ENCODE peak calls at places on chromosomes 4 and X, in seven cellular contexts. D, T, P, E, C, G and H are unnamed samples.

GRCh38 chrX:101686574-101686973 is 26.9 kb upstream of the ARMCX2 start:
- DNase-seq in D (no peak), T (no peak), P (no peak), E (no peak), C (no peak), G (no peak), H (no peak)

GRCh38 chr4:40916218-40916555 is 166.4 kb downstream of the NSUN7 start:
- DNase-seq in D (no peak), T (peak; percentile 64), P (no peak), E (peak; percentile 87), C (no peak), G (no peak), H (no peak)

GRCh38 chrX:154804564-154804956 is 725 bp downstream of the MPP1 start:
- DNase-seq in D (no peak), T (no peak), P (no peak), E (no peak), C (no peak), G (no peak), H (no peak)

GRCh38 chrX:98294310-98294709 is 1410.6 kb downstream of the RPA4 start:
- DNase-seq in D (no peak), T (no peak), P (no peak), E (no peak), C (no peak), G (no peak), H (no peak)

GRCh38 chr4:95124906-95125504 is 367.2 kb downstream of the BMPR1B start:
- DNase-seq in D (peak; percentile 75), T (no peak), P (peak; percentile 33), E (peak; percentile 75), C (peak; percentile 30), G (peak; percentile 3), H (no peak)

GRCh38 chr4:187992971-187993370 is 2.6 kb upstream of the ZFP42 start:
- DNase-seq in D (peak; percentile 81), T (no peak), P (no peak), E (no peak), C (no peak), G (no peak), H (no peak)

GRCh38 chr4:156884183-156884582 is 87.4 kb downstream of the PDGFC start:
- DNase-seq in D (no peak), T (no peak), P (no peak), E (no peak), C (no peak), G (no peak), H (no peak)

GRCh38 chr4:186304216-186304615 is 38.2 kb downstream of the F11 start:
- DNase-seq in D (no peak), T (no peak), P (no peak), E (no peak), C (no peak), G (no peak), H (no peak)

GRCh38 chrX:153410888-153411254 is 401 bp upstream of the ZFP92 start:
- DNase-seq in D (no peak), T (no peak), P (no peak), E (no peak), C (no peak), G (no peak), H (no peak)

GRCh38 chrX:72478351-72478750 is 94.3 kb downstream of the HDAC8 start:
- DNase-seq in D (no peak), T (no peak), P (no peak), E (no peak), C (no peak), G (no peak), H (no peak)

GRCh38 chrX:19739683-19740082 is 147.7 kb downstream of the SH3KBP1 start:
- DNase-seq in D (peak; percentile 85), T (peak; percentile 19), P (peak; percentile 59), E (peak; percentile 69), C (peak; percentile 54), G (peak; percentile 64), H (no peak)

GRCh38 chrX:34849371-34849770 is 93.2 kb upstream of the FAM47B start:
- DNase-seq in D (no peak), T (no peak), P (no peak), E (peak; percentile 79), C (no peak), G (no peak), H (no peak)

GRCh38 chr4:35739305-35739704 is 505.0 kb downstream of the ARAP2 start:
- DNase-seq in D (no peak), T (no peak), P (no peak), E (no peak), C (no peak), G (no peak), H (no peak)

GRCh38 chr4:74543983-74544382 is 99.0 kb downstream of the AREG start:
- DNase-seq in D (no peak), T (no peak), P (no peak), E (peak; percentile 82), C (no peak), G (no peak), H (no peak)

GRCh38 chr4:128810331-128810870 is 901 bp downstream of the JADE1 start:
- DNase-seq in D (no peak), T (peak; percentile 34), P (peak; percentile 56), E (no peak), C (peak; percentile 21), G (peak; percentile 47), H (no peak)

GRCh38 chrX:38548508-38548907 is 12.8 kb upstream of the TSPAN7 start:
- DNase-seq in D (no peak), T (no peak), P (no peak), E (no peak), C (no peak), G (no peak), H (no peak)

DNA sequence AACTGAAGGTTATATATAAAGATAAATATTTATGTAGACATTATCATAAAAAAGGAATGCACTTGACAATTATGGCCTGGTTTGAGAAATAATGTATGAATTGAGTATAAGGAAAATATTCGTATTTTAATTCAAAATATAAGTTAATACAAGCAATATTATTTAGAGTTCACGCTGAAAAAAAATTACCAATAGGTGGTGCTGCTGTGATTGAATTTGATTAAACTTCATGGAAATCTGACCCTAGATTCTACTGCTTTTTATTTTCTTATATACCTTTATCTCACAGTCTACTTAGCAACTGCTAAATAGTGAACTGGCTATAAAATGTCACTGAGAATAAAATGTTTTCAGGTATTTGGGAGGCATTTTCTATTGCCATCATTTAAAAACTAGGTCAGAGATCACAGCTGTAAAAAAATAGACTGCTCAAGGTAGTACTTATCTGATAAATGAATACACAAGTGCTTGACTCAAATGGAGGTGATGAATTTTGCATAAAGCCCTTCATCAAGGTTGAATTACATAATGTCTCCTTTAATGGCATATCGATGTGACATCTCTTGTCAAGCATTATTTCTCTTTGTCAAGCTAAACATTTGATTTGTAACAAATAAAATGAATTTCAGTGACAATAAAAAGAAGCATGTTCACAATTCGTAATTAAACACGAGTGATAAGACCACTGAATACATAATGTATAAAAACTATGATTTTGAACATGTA is 1638.8 kb upstream of the PCDH7 start:
- DNase-seq in D (no peak), T (no peak), P (no peak), E (no peak), C (no peak), G (no peak), H (no peak)
- TF ChIP-seq CTCF in D (peak; percentile 35), T (no peak), P (no peak), E (no peak), C (no peak), G (no peak), H (no peak)

GRCh38 chr4:79241846-79242245 is 84.0 kb downstream of the NAA11 start:
- DNase-seq in D (peak; percentile 53), T (no peak), P (no peak), E (peak; percentile 18), C (no peak), G (peak; percentile 28), H (no peak)
- TF ChIP-seq CTCF in D (peak; percentile 72), T (no peak), P (no peak), E (peak; percentile 4), C (no peak), G (peak; percentile 1), H (peak; percentile 19)

GRCh38 chr4:143393195-143393594 is 56.5 kb downstream of the GAB1 start:
- DNase-seq in D (no peak), T (no peak), P (no peak), E (no peak), C (no peak), G (no peak), H (no peak)

GRCh38 chr4:143389543-143390195 is 53.0 kb downstream of the GAB1 start:
- DNase-seq in D (no peak), T (no peak), P (no peak), E (peak; percentile 65), C (no peak), G (no peak), H (no peak)

GRCh38 chr4:143390764-143391163 is 54.1 kb downstream of the GAB1 start:
- DNase-seq in D (no peak), T (no peak), P (no peak), E (no peak), C (no peak), G (no peak), H (no peak)

GRCh38 chr4:143391261-143391660 is 54.6 kb downstream of the GAB1 start:
- DNase-seq in D (no peak), T (no peak), P (no peak), E (no peak), C (no peak), G (no peak), H (no peak)

GRCh38 chr4:143391895-143392294 is 55.2 kb downstream of the GAB1 start:
- DNase-seq in D (no peak), T (no peak), P (no peak), E (peak; percentile 81), C (no peak), G (no peak), H (no peak)
- TF ChIP-seq CTCF in D (no peak), T (no peak), P (no peak), E (no peak), C (no peak), G (no peak), H (no peak)

GRCh38 chr4:3820016-3820805 is 54.0 kb downstream of the ADRA2C start:
- DNase-seq in D (no peak), T (no peak), P (no peak), E (no peak), C (no peak), G (no peak), H (no peak)
- TF ChIP-seq CTCF in D (no peak), T (no peak), P (no peak), E (no peak), C (no peak), G (no peak), H (no peak)

DNA sequence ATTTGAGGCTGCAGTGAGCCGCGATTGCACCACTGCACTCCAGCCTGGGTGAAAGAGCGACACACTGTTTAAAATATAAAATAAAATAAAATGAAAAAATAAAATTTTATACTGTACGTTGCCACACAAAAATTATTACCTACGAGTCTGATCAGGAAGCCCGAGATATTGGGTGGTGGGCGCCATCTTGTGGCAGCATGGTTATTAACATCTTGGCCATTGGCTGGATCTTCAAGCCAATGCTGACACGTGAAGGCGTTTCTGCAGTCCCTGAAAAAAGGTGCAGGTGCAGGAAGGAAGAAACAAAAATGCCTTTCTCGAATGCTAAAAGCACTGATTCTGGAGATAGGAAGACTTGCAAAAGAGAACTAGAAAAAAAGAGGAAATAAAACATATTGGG is 4.9 kb upstream of the TLR8 start:
- DNase-seq in D (peak; percentile 87), T (peak; percentile 42), P (peak; percentile 38), E (peak; percentile 43), C (peak; percentile 59), G (peak; percentile 74), H (peak; percentile 16)
- TF ChIP-seq CTCF in D (peak; percentile 82), T (no peak), P (peak; percentile 35), E (peak; percentile 59), C (peak; percentile 61), G (peak; percentile 36), H (peak; percentile 68)